ENCODE peak calls at places on chromosomes 11 and 22, in six cellular contexts. H is endothelial cell, Z is C1 segment of cervical spinal cord, E is right cardiac atrium, Y is iris pigment epithelial cell, T is WTC11. R is an unnamed sample.

GRCh38 chr11:113556036-113556435 is 80.8 kb upstream of the DRD2 start:
- DNase-seq in H (no peak), Z (no peak), E (no peak), Y (no peak), T (no peak), R (no peak)

GRCh38 chr11:57597971-57598830 is 716 bp downstream of the SERPING1 start:
- DNase-seq in H (peak; percentile 85), Z (peak; percentile 27), E (peak; percentile 86), Y (peak; percentile 60), T (peak; percentile 89), R (peak; percentile 59)

GRCh38 chr11:116857936-116858335 is 20.5 kb upstream of the APOA1 start:
- DNase-seq in H (no peak), Z (no peak), E (no peak), Y (no peak), T (no peak), R (no peak)

GRCh38 chr11:61980783-61981541 is 13.5 kb upstream of the FTH1 start:
- DNase-seq in H (no peak), Z (no peak), E (no peak), Y (no peak), T (no peak), R (no peak)

GRCh38 chr22:16783453-16783852 is 41.8 kb downstream of the XKR3 start:
- DNase-seq in H (no peak), Z (no peak), E (no peak), Y (no peak), T (no peak), R (no peak)

GRCh38 chr11:117179048-117179999 is 781 bp downstream of the SIDT2 start:
- DNase-seq in H (peak; percentile 46), Z (peak; percentile 56), E (peak; percentile 35), Y (no peak), T (peak; percentile 41), R (no peak)

GRCh38 chr11:117837791-117838190 is 13.2 kb upstream of the FXYD2 start:
- DNase-seq in H (no peak), Z (no peak), E (no peak), Y (no peak), T (no peak), R (no peak)

GRCh38 chr11:33892906-33893594 is 1.2 kb upstream of the LMO2 start:
- DNase-seq in H (no peak), Z (no peak), E (no peak), Y (no peak), T (no peak), R (no peak)

GRCh38 chr11:113937918-113938317 is 33.3 kb downstream of the HTR3B start:
- DNase-seq in H (no peak), Z (no peak), E (no peak), Y (no peak), T (no peak), R (no peak)

GRCh38 chr22:41140365-41140957 is 48.1 kb downstream of the EP300 start:
- DNase-seq in H (no peak), Z (no peak), E (peak; percentile 18), Y (no peak), T (no peak), R (no peak)

GRCh38 chr22:22944268-22944985 is 56.8 kb downstream of the IGLL5 start:
- DNase-seq in H (peak; percentile 2), Z (no peak), E (no peak), Y (no peak), T (no peak), R (no peak)

GRCh38 chr22:30471616-30472318 is at the start of gene SEC14L3:
- DNase-seq in H (no peak), Z (no peak), E (no peak), Y (no peak), T (no peak), R (no peak)

GRCh38 chr11:10496296-10496936 is 41.4 kb downstream of the AMPD3 start:
- DNase-seq in H (no peak), Z (no peak), E (no peak), Y (no peak), T (no peak), R (no peak)

GRCh38 chr11:17643506-17644405 is 75.6 kb upstream of the MYOD1 start:
- DNase-seq in H (no peak), Z (no peak), E (no peak), Y (no peak), T (no peak), R (no peak)

GRCh38 chr11:66283461-66284105 is 5.4 kb downstream of the YIF1A start:
- DNase-seq in H (no peak), Z (no peak), E (peak; percentile 16), Y (no peak), T (no peak), R (no peak)

GRCh38 chr22:46273432-46274148 is 5.8 kb downstream of the TTC38 start:
- DNase-seq in H (no peak), Z (no peak), E (no peak), Y (no peak), T (no peak), R (no peak)

GRCh38 chr11:9600651-9601040 is 27.2 kb downstream of the WEE1 start:
- DNase-seq in H (no peak), Z (no peak), E (no peak), Y (no peak), T (no peak), R (no peak)

GRCh38 chr22:21102659-21103267 is 57.0 kb downstream of the LRRC74B start:
- DNase-seq in H (peak; percentile 90), Z (peak; percentile 29), E (peak; percentile 73), Y (peak; percentile 62), T (peak; percentile 95), R (peak; percentile 62)

GRCh38 chr11:119476038-119476437 is 53.1 kb upstream of the THY1 start:
- DNase-seq in H (no peak), Z (no peak), E (no peak), Y (no peak), T (no peak), R (no peak)

GRCh38 chr22:22120160-22120559 is 124.4 kb upstream of the VPREB1 start:
- DNase-seq in H (no peak), Z (no peak), E (no peak), Y (no peak), T (no peak), R (no peak)

GRCh38 chr11:75576445-75577049 is 14.5 kb downstream of the SERPINH1 start:
- DNase-seq in H (peak; percentile 38), Z (no peak), E (peak; percentile 61), Y (no peak), T (peak; percentile 50), R (no peak)

GRCh38 chr11:64095949-64096348 is 60.2 kb downstream of the FLRT1 start:
- DNase-seq in H (no peak), Z (no peak), E (no peak), Y (no peak), T (no peak), R (no peak)

GRCh38 chr11:95346207-95346718 is 115.3 kb upstream of the SESN3 start:
- DNase-seq in H (no peak), Z (no peak), E (no peak), Y (no peak), T (no peak), R (no peak)

GRCh38 chr11:71286701-71287643 is 34.6 kb upstream of the SHANK2 start:
- DNase-seq in H (no peak), Z (no peak), E (no peak), Y (peak; percentile 71), T (peak; percentile 11), R (peak; percentile 91)

GRCh38 chr11:17639781-17640180 is 79.6 kb upstream of the MYOD1 start:
- DNase-seq in H (no peak), Z (no peak), E (no peak), Y (no peak), T (no peak), R (no peak)

GRCh38 chr22:37792494-37792893 is 15.2 kb upstream of the GCAT start:
- DNase-seq in H (no peak), Z (no peak), E (no peak), Y (no peak), T (no peak), R (no peak)

GRCh38 chr22:46592390-46592872 is 27.8 kb upstream of the GRAMD4 start:
- DNase-seq in H (no peak), Z (no peak), E (peak; percentile 70), Y (peak; percentile 63), T (no peak), R (no peak)

GRCh38 chr11:47917643-47918369 is 62.6 kb upstream of the PTPRJ start:
- DNase-seq in H (no peak), Z (no peak), E (peak; percentile 92), Y (peak; percentile 100), T (peak; percentile 35), R (peak; percentile 68)

GRCh38 chr22:33853200-33854097 is 66.8 kb downstream of the LARGE1 start:
- DNase-seq in H (no peak), Z (no peak), E (peak; percentile 69), Y (peak; percentile 27), T (peak; percentile 30), R (peak; percentile 89)

GRCh38 chr11:65558002-65558784 is at the start of gene LTBP3:
- DNase-seq in H (no peak), Z (peak; percentile 66), E (peak; percentile 88), Y (peak; percentile 85), T (peak; percentile 60), R (peak; percentile 70)

GRCh38 chr11:26741036-26741435 is 19.2 kb upstream of the SLC5A12 start:
- DNase-seq in H (no peak), Z (no peak), E (no peak), Y (peak; percentile 88), T (no peak), R (no peak)

GRCh38 chr11:65411681-65412070 is 10.9 kb upstream of the NEAT1 start:
- DNase-seq in H (no peak), Z (no peak), E (peak; percentile 11), Y (no peak), T (peak; percentile 5), R (no peak)

GRCh38 chr11:107282195-107282594 is 175.4 kb downstream of the CWF19L2 start:
- DNase-seq in H (no peak), Z (no peak), E (no peak), Y (no peak), T (no peak), R (no peak)

GRCh38 chr11:76609736-76610370 is 60.7 kb downstream of the LRRC32 start:
- DNase-seq in H (no peak), Z (no peak), E (no peak), Y (no peak), T (no peak), R (no peak)

GRCh38 chr11:118684187-118684586 is 4.7 kb upstream of the TREH start:
- DNase-seq in H (no peak), Z (no peak), E (no peak), Y (no peak), T (no peak), R (no peak)

GRCh38 chr11:45151362-45151982 is 5.0 kb downstream of the PRDM11 start:
- DNase-seq in H (no peak), Z (no peak), E (no peak), Y (no peak), T (no peak), R (no peak)